ENCODE peak calls at places on chromosomes 4 and X, in six cellular contexts. W is G401; C is T-cell; K is B cell; I is H4; B is activated CD8-positive, alpha-beta T cell treated with anti-CD3 and anti-CD28 coated beads, Interleukin-2, amount 10 ng/mL, durations not matched to agents 7 days and 5 days. F is an unnamed sample.

GRCh38 chr4:20364969-20365368 is 113.3 kb downstream of the SLIT2 start:
- DNase-seq in W (no peak), C (no peak), K (no peak), I (no peak), B (no peak), F (no peak)

GRCh38 chr4:120209706-120210105 is 143.1 kb upstream of the MAD2L1 start:
- DNase-seq in W (no peak), C (no peak), K (no peak), I (peak), B (no peak), F (no peak)

GRCh38 chrX:135531813-135532212 is 11.4 kb downstream of the INTS6L start:
- DNase-seq in W (no peak), C (no peak), K (no peak), I (no peak), B (no peak), F (no peak)

GRCh38 chr4:58669783-58670182 is 1559.6 kb upstream of the IGFBP7 start:
- DNase-seq in W (no peak), C (no peak), K (no peak), I (no peak), B (no peak), F (no peak)

GRCh38 chrX:154987940-154988339 is 34.6 kb downstream of the F8 start:
- DNase-seq in W (no peak), C (no peak), K (no peak), I (no peak), B (no peak), F (no peak)

GRCh38 chrX:5810636-5811035 is 418.0 kb downstream of the NLGN4X start:
- DNase-seq in W (no peak), C (no peak), K (no peak), I (no peak), B (no peak), F (no peak)

GRCh38 chr4:87559090-87559837 is 30.1 kb upstream of the SPARCL1 start:
- DNase-seq in W (peak), C (peak), K (peak), I (peak), B (peak), F (no peak)

GRCh38 chrX:129318375-129318774 is 204.9 kb downstream of the SMARCA1 start:
- DNase-seq in W (no peak), C (no peak), K (no peak), I (no peak), B (no peak), F (no peak)

GRCh38 chr4:79078339-79078738 is 139.1 kb upstream of the PAQR3 start:
- DNase-seq in W (no peak), C (no peak), K (no peak), I (no peak), B (no peak), F (no peak)

GRCh38 chr4:87042986-87043820 is 108.4 kb downstream of the AFF1 start:
- DNase-seq in W (no peak), C (no peak), K (no peak), I (no peak), B (no peak), F (no peak)